ENCODE peak calls at places on chromosomes 11 and 22, in nine cellular contexts. P, G, S, E, F, T, B, L and J are unnamed samples.
A peak's percentile ranks its signal among the peaks of the same experiment; 100 is the strongest.

GRCh38 chr11:112613051-112613972 is 347.9 kb upstream of the NCAM1 start:
- DNase-seq in L (peak; percentile 29), G (no peak), P (no peak), S (peak; percentile 80), T (no peak), F (no peak), B (no peak), E (no peak), J (peak; percentile 55)

GRCh38 chr22:20466659-20467379 is 28.8 kb downstream of the KLHL22 start:
- DNase-seq in B (no peak), L (no peak), G (no peak), P (no peak), T (no peak), E (no peak), F (no peak), S (no peak), J (no peak)

GRCh38 chr22:24683671-24684070 is 80.7 kb downstream of the GGT1 start:
- DNase-seq in B (no peak), T (no peak), L (no peak), E (no peak), G (no peak), S (peak; percentile 81), P (no peak), F (no peak), J (no peak)

GRCh38 chr11:69969890-69970784 is 108.0 kb upstream of the ANO1 start:
- DNase-seq in E (no peak), L (no peak), F (no peak), S (no peak), G (no peak), P (no peak), B (no peak), T (no peak), J (no peak)

GRCh38 chr11:106249857-106250256 is 172.4 kb downstream of the AASDHPPT start:
- DNase-seq in G (no peak), E (no peak), T (no peak), L (no peak), S (peak; percentile 65), B (no peak), F (no peak), P (no peak), J (no peak)

GRCh38 chr11:64245797-64246623 is 733 bp downstream of the PPP1R14B start:
- DNase-seq in B (peak; percentile 82), E (peak; percentile 72), G (peak; percentile 57), T (peak; percentile 72), P (no peak), S (peak; percentile 84), F (no peak), L (no peak), J (peak; percentile 96)

GRCh38 chr11:65305501-65306268 is 9.0 kb upstream of the CDC42EP2 start:
- DNase-seq in P (no peak), L (no peak), B (no peak), S (no peak), T (no peak), G (no peak), E (no peak), F (no peak), J (no peak)

GRCh38 chr11:3227568-3228444 is 4.4 kb downstream of the MRGPRE start:
- DNase-seq in L (no peak), B (peak; percentile 57), S (no peak), T (no peak), G (no peak), P (no peak), E (no peak), F (no peak), J (no peak)

GRCh38 chr11:45927332-45927683 is 4.9 kb downstream of the LARGE2 start:
- DNase-seq in P (no peak), S (no peak), T (no peak), F (no peak), B (peak; percentile 32), L (no peak), E (no peak), G (no peak), J (no peak)

GRCh38 chr11:120608760-120609211 is 97.2 kb downstream of the GRIK4 start:
- DNase-seq in F (peak; percentile 54), S (peak; percentile 22), E (no peak), L (no peak), G (no peak), T (no peak), B (peak; percentile 72), P (no peak), J (no peak)

GRCh38 chr22:36379593-36380361 is 8.0 kb downstream of the MYH9 start:
- DNase-seq in S (no peak), E (peak; percentile 64), F (no peak), T (no peak), G (no peak), B (no peak), L (no peak), P (no peak), J (peak; percentile 60)

GRCh38 chr11:94199367-94200130 is 70.9 kb downstream of the PANX1 start:
- DNase-seq in L (no peak), T (no peak), G (no peak), P (no peak), S (peak; percentile 30), B (no peak), E (no peak), F (no peak), J (no peak)

GRCh38 chr11:124071622-124071948 is 30.5 kb upstream of the OR10G7 start:
- DNase-seq in G (no peak), T (no peak), L (no peak), S (no peak), F (no peak), E (no peak), B (no peak), P (no peak), J (no peak)

GRCh38 chr11:74002832-74003231 is 6.1 kb downstream of the UCP3 start:
- DNase-seq in B (peak; percentile 13), F (no peak), P (no peak), G (no peak), L (no peak), E (no peak), T (no peak), S (no peak), J (no peak)

GRCh38 chr11:72553748-72554147 is 119.4 kb upstream of the CLPB start:
- DNase-seq in T (no peak), F (no peak), S (no peak), P (peak; percentile 45), G (peak; percentile 50), L (no peak), B (no peak), E (no peak), J (no peak)

GRCh38 chr11:66327171-66328035 is 8.8 kb downstream of the RIN1 start:
- DNase-seq in B (no peak), P (no peak), G (no peak), E (no peak), S (peak; percentile 59), F (no peak), T (no peak), L (peak; percentile 82), J (no peak)